ENCODE peak calls at places on chromosome 2, in seven cellular contexts. W is GM23338, M is GM23248, L is kidney, J is upper lobe of right lung, Y is A549, F is tibial nerve. S is an unnamed sample. For H3K4me1, the result is how much of the 10 kb centered on the place peaks cover.

GRCh38 chr2:177552414-177553175 is 160.0 kb downstream of the AGPS start:
- DNase-seq in W (peak), M (peak), L (peak), J (peak), Y (peak), F (peak), S (peak)

GRCh38 chr2:64202206-64202864 is 58.1 kb upstream of the PELI1 start:
- DNase-seq in W (peak), M (peak), L (no peak), J (no peak), Y (peak), F (no peak), S (no peak)

GRCh38 chr2:30136729-30137444 is 9.9 kb upstream of the YPEL5 start:
- DNase-seq in W (no peak), M (no peak), L (no peak), J (no peak), Y (no peak), F (no peak), S (no peak)

GRCh38 chr2:144320491-144320890 is 199.4 kb downstream of the ZEB2 start:
- DNase-seq in W (no peak), M (peak), L (no peak), J (no peak), Y (no peak), F (no peak), S (no peak)

GRCh38 chr2:102020596-102021170 is 28.9 kb downstream of the IL1R2 start:
- DNase-seq in W (peak), M (peak), L (peak), J (peak), Y (peak), F (peak), S (peak)

GRCh38 chr2:230929381-230930148 is 4.5 kb upstream of the GPR55 start:
- DNase-seq in W (no peak), M (no peak), L (no peak), J (no peak), Y (no peak), F (no peak), S (no peak)

GRCh38 chr2:188975497-188976102 is 1.4 kb downstream of the COL3A1 start:
- DNase-seq in W (peak), M (peak), L (no peak), J (no peak), Y (no peak), F (peak), S (no peak)

GRCh38 chr2:239109041-239109915 is 261.4 kb downstream of the TWIST2 start:
- DNase-seq in W (no peak), M (no peak), L (no peak), J (peak), Y (peak), F (no peak), S (no peak)

GRCh38 chr2:47651296-47651695 is 131.6 kb upstream of the MSH6 start:
- DNase-seq in W (no peak), M (no peak), L (no peak), J (peak), Y (no peak), F (no peak), S (no peak)

GRCh38 chr2:13034861-13035260 is 318.1 kb downstream of the TRIB2 start:
- DNase-seq in W (no peak), M (no peak), L (no peak), J (no peak), Y (no peak), F (no peak), S (no peak)

GRCh38 chr2:183001948-183002347 is 36.3 kb downstream of the NCKAP1 start:
- DNase-seq in W (peak), M (no peak), L (no peak), J (no peak), Y (no peak), F (no peak), S (no peak)

GRCh38 chr2:12714391-12715221 is 2.1 kb upstream of the TRIB2 start:
- DNase-seq in W (peak), M (peak), L (peak), J (no peak), Y (no peak), F (no peak), S (no peak)

GRCh38 chr2:73920577-73921545 is 5.8 kb upstream of the DGUOK start:
- DNase-seq in W (peak), M (peak), L (no peak), J (peak), Y (peak), F (no peak), S (peak)

DNA sequence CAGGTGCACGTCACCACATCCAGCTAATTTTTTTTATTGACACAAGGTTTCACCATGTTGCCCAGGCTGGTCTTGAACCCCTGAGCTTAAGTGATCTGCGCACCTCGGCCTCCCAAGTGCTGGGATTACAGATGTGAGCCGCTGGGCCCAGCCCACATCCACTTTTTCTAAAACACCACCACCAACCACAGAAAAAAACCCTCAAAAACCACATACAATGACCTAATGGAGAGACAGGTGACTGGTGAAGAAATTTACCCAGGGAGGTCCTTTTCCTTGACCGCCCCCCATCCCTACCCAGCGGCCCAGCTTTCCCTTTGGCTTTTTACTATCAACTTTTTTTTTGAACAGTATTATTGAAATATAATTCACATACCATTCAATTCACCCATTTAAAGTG is 47.9 kb downstream of the CACNB4 start:
- DNase-seq in W (no peak), M (no peak), L (no peak), J (no peak), Y (no peak), F (no peak), S (no peak)
- H3K4me1 ChIP-seq in W (under half), M (under half), L (under half), J (under half), Y (under half), F (under half), S (under half)

GRCh38 chr2:44429034-44429433 is 67.3 kb downstream of the CAMKMT start:
- DNase-seq in W (no peak), M (peak), L (no peak), J (no peak), Y (peak), F (no peak), S (no peak)

GRCh38 chr2:44420725-44421124 is 59.0 kb downstream of the CAMKMT start:
- DNase-seq in W (no peak), M (no peak), L (no peak), J (no peak), Y (no peak), F (no peak), S (no peak)

GRCh38 chr2:44424211-44424610 is 62.5 kb downstream of the CAMKMT start:
- DNase-seq in W (no peak), M (no peak), L (no peak), J (no peak), Y (no peak), F (no peak), S (no peak)
- H3K27ac ChIP-seq in W (no peak), M (no peak), L (no peak), J (no peak), Y (no peak), F (no peak), S (no peak)

GRCh38 chr2:45816273-45816672 is 164.8 kb downstream of the PRKCE start:
- DNase-seq in W (no peak), M (peak), L (no peak), J (no peak), Y (peak), F (peak), S (no peak)
- H3K4me1 ChIP-seq in W (under half), M (under half), L (under half), J (under half), Y (under half), F (under half), S (half or more)

DNA sequence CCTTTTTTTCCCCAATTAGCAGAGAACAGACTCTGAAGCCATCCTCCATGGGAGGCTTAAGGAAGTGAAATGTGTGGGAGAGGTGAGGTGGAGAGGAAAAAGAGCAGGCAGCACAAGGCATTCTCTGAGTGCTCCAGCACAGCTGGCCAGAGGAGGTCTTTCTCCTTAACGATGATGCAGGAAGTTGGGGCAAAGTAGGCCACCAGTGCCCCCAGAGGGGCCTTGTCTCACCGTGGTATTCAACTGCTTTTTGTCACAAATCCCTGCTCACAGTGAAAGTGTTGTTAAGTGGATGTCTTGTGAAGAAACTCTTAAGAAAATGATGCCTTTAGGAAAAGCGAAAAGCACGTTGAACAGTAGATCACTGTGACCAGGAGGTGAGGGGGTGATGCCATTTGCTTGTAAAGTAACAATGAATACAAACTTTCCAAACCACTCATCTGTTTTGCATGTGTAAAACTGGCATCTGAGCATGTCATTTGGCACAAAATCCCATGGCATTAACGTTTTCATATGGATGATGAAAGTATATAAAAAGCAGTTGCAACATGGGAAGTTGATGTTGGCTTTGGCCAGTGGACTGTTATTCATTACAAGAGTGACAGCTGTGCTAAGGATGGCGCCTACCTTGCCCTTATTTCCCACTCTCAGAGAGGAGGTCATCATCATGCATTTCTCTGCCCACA is 49.2 kb upstream of the CDC42EP3 start:
- DNase-seq in W (no peak), M (peak), L (no peak), J (no peak), Y (no peak), F (no peak), S (no peak)
- H3K27ac ChIP-seq in W (no peak), M (peak), L (no peak), J (no peak), Y (no peak), F (no peak), S (no peak)

S was measured in lower lobe of right lung.